ENCODE peak calls at places on chromosome 22, in four cellular contexts. K is CD8-positive, alpha-beta T cell; S is Karpas-422; I is prostate gland. E is an unnamed sample.

GRCh38 chr22:45830531-45831245 is 146.3 kb downstream of the WNT7B start:
- DNase-seq in I (no peak), K (no peak), S (peak; percentile 43), E (no peak)

GRCh38 chr22:46063861-46064235 is 86.5 kb upstream of the PPARA start:
- DNase-seq in K (no peak), I (peak; percentile 61), S (no peak), E (no peak)

GRCh38 chr22:32473388-32473952 is 1.1 kb upstream of the FBXO7 start:
- DNase-seq in I (no peak), K (peak; percentile 54), S (peak; percentile 81), E (peak; percentile 50)

GRCh38 chr22:17131686-17132085 is 10.5 kb upstream of the TMEM121B start:
- DNase-seq in K (no peak), S (peak; percentile 58), I (no peak), E (no peak)

GRCh38 chr22:41620646-41621098 is at the start of gene DESI1:
- DNase-seq in I (no peak), S (peak; percentile 65), K (no peak), E (no peak)

GRCh38 chr22:35425546-35425945 is 25.6 kb downstream of the MCM5 start:
- DNase-seq in S (no peak), K (no peak), I (no peak), E (no peak)

GRCh38 chr22:36946436-36947158 is 33.2 kb downstream of the CSF2RB start:
- DNase-seq in S (peak; percentile 48), K (no peak), I (no peak), E (no peak)

GRCh38 chr22:29871684-29872083 is 11.3 kb upstream of the MTMR3 start:
- DNase-seq in S (no peak), I (peak; percentile 41), K (peak; percentile 25), E (no peak)

GRCh38 chr22:28547132-28547842 is 132.4 kb downstream of the TTC28 start:
- DNase-seq in S (no peak), I (no peak), K (no peak), E (no peak)

GRCh38 chr22:27075891-27076290 is 418.5 kb downstream of the MIAT start:
- DNase-seq in K (no peak), S (peak; percentile 91), I (no peak), E (no peak)

GRCh38 chr22:36386900-36387663 is 685 bp downstream of the MYH9 start:
- DNase-seq in K (peak; percentile 75), S (peak; percentile 89), I (peak; percentile 44), E (no peak)

GRCh38 chr22:41445171-41446056 is 1.2 kb downstream of the TOB2 start:
- DNase-seq in K (peak; percentile 54), S (peak; percentile 67), I (peak; percentile 30), E (no peak)

GRCh38 chr22:42885446-42885845 is 28.4 kb upstream of the ARFGAP3 start:
- DNase-seq in K (no peak), I (no peak), S (no peak), E (no peak)

GRCh38 chr22:33819743-33820142 is 100.5 kb downstream of the LARGE1 start:
- DNase-seq in K (no peak), S (no peak), I (no peak), E (no peak)

GRCh38 chr22:23509571-23510302 is 70.4 kb downstream of the IGLL1 start:
- DNase-seq in K (no peak), S (no peak), I (no peak), E (no peak)

GRCh38 chr22:27748355-27749168 is 53.0 kb downstream of the MN1 start:
- DNase-seq in S (no peak), K (no peak), I (no peak), E (no peak)

GRCh38 chr22:37431811-37432707 is 4.8 kb upstream of the ELFN2 start:
- DNase-seq in S (no peak), I (no peak), K (no peak), E (no peak)

GRCh38 chr22:17257578-17257977 is 38.3 kb upstream of the ADA2 start:
- DNase-seq in S (no peak), K (no peak), I (no peak), E (no peak)

GRCh38 chr22:38724926-38725571 is 19.3 kb downstream of the GTPBP1 start:
- DNase-seq in K (no peak), I (no peak), S (peak; percentile 82), E (no peak)

GRCh38 chr22:37843746-37844089 is 416 bp downstream of the ANKRD54 start:
- DNase-seq in I (peak; percentile 16), K (no peak), S (peak; percentile 72), E (no peak)

GRCh38 chr22:30605449-30606110 is 1.4 kb upstream of the TCN2 start:
- DNase-seq in I (peak; percentile 21), K (no peak), S (peak; percentile 83), E (no peak)

GRCh38 chr22:46574993-46575914 is 37.8 kb upstream of the CELSR1 start:
- DNase-seq in S (no peak), I (no peak), K (no peak), E (no peak)

GRCh38 chr22:37561209-37562048 is 1.1 kb downstream of the CDC42EP1 start:
- DNase-seq in K (peak; percentile 83), I (peak; percentile 80), S (peak; percentile 91), E (no peak)

GRCh38 chr22:28541137-28541536 is 138.5 kb downstream of the TTC28 start:
- DNase-seq in I (no peak), S (no peak), K (no peak), E (peak; percentile 16)

GRCh38 chr22:29202231-29203192 is 3.2 kb upstream of the EMID1 start:
- DNase-seq in S (peak; percentile 86), K (peak; percentile 69), I (no peak), E (peak; percentile 50)

DNA sequence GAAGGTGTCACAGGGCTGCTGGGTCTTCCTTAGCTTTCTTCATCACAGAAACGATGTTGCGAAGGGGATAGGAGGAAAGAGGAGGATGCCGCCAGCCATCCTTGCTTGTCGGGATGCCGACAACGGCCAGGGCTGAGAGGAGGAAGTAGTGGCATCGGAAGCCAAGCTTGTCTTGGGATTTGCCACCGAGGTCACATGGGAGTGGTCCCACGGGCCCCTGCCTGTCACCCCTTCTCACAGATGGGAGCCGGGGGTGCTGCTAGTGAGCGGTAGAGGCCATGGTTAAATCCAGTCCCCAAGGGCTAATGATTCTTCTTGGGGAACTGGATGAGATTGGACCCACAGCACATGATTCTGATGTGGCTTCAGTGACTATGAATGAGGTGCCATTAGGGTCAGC is 1375.8 kb downstream of the BRD1 start:
- DNase-seq in I (no peak), K (no peak), S (no peak), E (no peak)
- H3K27me3 ChIP-seq in I (peaks cover 8% of the 10 kb centered on the region), K (no peaks in the 10 kb centered on the region), S (peaks cover 8% of the 10 kb centered on the region), E (no peaks in the 10 kb centered on the region)

GRCh38 chr22:49656291-49656851 is 171.3 kb downstream of the BRD1 start:
- DNase-seq in I (no peak), S (no peak), K (no peak), E (no peak)
- H3K27me3 ChIP-seq in I (peaks cover 12% of the 10 kb centered on the region), S (no peaks in the 10 kb centered on the region), K (no peaks in the 10 kb centered on the region), E (no peaks in the 10 kb centered on the region)

DNA sequence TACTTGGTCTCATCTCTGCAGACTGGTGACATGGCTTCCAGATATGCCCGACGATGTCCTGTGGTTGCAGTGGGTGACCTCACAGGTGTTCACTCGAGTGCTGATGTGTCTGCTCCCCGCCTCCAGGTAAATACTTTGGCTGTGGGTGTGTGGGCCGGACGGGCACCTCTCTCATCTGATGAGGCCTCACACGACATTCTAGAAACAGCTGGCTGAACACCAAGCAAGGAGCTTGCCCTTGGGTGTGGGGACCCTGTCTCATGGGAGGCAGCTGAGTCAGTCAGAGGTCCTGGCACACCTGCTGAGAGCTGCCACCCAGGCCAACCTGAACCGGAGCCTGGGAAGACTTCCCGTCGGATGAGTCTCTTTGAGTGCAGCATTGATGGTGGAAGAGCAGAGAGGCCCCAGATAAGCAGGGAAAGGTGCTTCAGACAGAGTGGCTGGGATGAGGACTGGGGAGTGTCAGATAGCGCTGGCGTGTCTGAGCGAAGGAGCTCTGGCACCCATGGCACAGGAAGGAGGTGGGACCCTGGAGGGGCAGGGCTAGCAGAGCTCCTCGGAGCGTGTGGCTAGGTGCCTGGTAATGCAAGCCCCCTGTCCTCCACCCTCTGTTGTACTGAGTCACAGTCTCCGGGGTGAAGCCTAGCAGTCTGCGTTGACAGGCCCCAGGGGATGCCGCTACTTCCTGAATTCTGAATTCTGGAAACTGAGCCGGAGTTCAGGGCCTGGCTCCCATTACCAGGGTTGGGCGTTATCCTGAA is 10.4 kb upstream of the SAMM50 start:
- DNase-seq in I (no peak), S (no peak), K (no peak), E (no peak)
- H3K27me3 ChIP-seq in I (no peaks in the 10 kb centered on the region), S (no peaks in the 10 kb centered on the region), K (no peaks in the 10 kb centered on the region), E (no peaks in the 10 kb centered on the region)

GRCh38 chr22:44734278-44734677 is 18.1 kb upstream of the ARHGAP8 start:
- DNase-seq in S (no peak), I (no peak), K (no peak), E (no peak)
- H3K27me3 ChIP-seq in S (no peaks in the 10 kb centered on the region), I (no peaks in the 10 kb centered on the region), K (no peaks in the 10 kb centered on the region), E (no peaks in the 10 kb centered on the region)

GRCh38 chr22:22018825-22019658 is 36.5 kb upstream of the TOP3B start:
- DNase-seq in S (no peak), K (no peak), I (no peak), E (no peak)
- H3K27me3 ChIP-seq in S (no peaks in the 10 kb centered on the region), K (no peaks in the 10 kb centered on the region), I (no peaks in the 10 kb centered on the region), E (peaks cover 2% of the 10 kb centered on the region)

GRCh38 chr22:49433044-49433443 is 394.6 kb downstream of the BRD1 start:
- DNase-seq in K (peak; percentile 5), S (no peak), I (no peak), E (no peak)
- H3K27me3 ChIP-seq in K (no peaks in the 10 kb centered on the region), S (no peaks in the 10 kb centered on the region), I (peaks cover 4% of the 10 kb centered on the region), E (no peaks in the 10 kb centered on the region)

GRCh38 chr22:22420580-22420979 is 88.0 kb downstream of the ZNF280B start:
- DNase-seq in S (no peak), I (no peak), K (no peak), E (no peak)
- H3K27me3 ChIP-seq in S (no peaks in the 10 kb centered on the region), I (peaks cover 2% of the 10 kb centered on the region), K (peaks cover 6% of the 10 kb centered on the region), E (peaks cover 50% of the 10 kb centered on the region)

GRCh38 chr22:39932166-39932565 is 28.0 kb upstream of the TMA7B start:
- DNase-seq in K (no peak), I (no peak), S (no peak), E (no peak)
- H3K27me3 ChIP-seq in K (no peaks in the 10 kb centered on the region), I (no peaks in the 10 kb centered on the region), S (no peaks in the 10 kb centered on the region), E (no peaks in the 10 kb centered on the region)

DNA sequence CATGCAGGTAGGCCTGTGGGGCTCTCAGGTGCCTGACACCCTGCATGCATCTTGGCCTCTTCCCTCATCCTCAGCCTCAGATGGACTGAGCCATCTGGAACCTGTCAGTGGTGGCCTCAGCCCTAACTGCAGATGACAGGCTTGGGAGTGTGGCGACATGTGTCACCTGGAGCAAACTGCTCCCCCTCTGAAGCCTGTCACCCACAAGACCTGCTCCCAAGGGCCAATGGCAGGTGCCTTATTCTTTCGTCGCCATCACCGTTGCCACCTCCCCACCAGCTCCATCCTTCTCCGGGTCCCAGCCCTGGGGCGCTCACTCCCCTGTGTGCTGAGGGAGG is 3.6 kb upstream of the SEPTIN5 start:
- DNase-seq in K (no peak), I (no peak), S (no peak), E (no peak)
- H3K27me3 ChIP-seq in K (peaks cover 10% of the 10 kb centered on the region), I (no peaks in the 10 kb centered on the region), S (no peaks in the 10 kb centered on the region), E (peaks cover 5% of the 10 kb centered on the region)

E was measured in iPS DF 6.9.